ENCODE peak calls at places on chromosomes 2 and 18, in four cellular contexts. U, D, O and B are unnamed samples.

GRCh38 chr2:196987298-196987653 is 60.8 kb upstream of the PGAP1 start:
- DNase-seq in O (no peak), U (no peak), D (no peak), B (no peak)

GRCh38 chr2:144140896-144141295 is 379.0 kb downstream of the ZEB2 start:
- DNase-seq in O (no peak), U (no peak), D (peak), B (no peak)

GRCh38 chr18:76985156-76985950 is 147.2 kb downstream of the MBP start:
- DNase-seq in O (no peak), U (no peak), D (no peak), B (no peak)

GRCh38 chr2:24785704-24786321 is 7.4 kb downstream of the PTRHD1 start:
- DNase-seq in O (peak), U (no peak), D (no peak), B (no peak)

GRCh38 chr2:160205511-160205910 is 5.4 kb upstream of the ITGB6 start:
- DNase-seq in O (no peak), U (no peak), D (peak), B (no peak)

GRCh38 chr2:35298493-35298892 is 1057.1 kb upstream of the CRIM1 start:
- DNase-seq in O (no peak), D (peak), U (no peak), B (no peak)

GRCh38 chr2:160322320-160322719 is 122.2 kb upstream of the ITGB6 start:
- DNase-seq in D (no peak), O (no peak), U (no peak), B (no peak)

GRCh38 chr2:45610281-45611019 is 617 bp downstream of the SRBD1 start:
- DNase-seq in O (peak), D (peak), U (peak), B (no peak)

GRCh38 chr2:192535956-192536685 is 341.4 kb upstream of the TMEFF2 start:
- DNase-seq in U (no peak), D (no peak), O (no peak), B (no peak)